ENCODE peak calls at places on chromosomes 11 and 22, in nine cellular contexts. G is hepatocyte, S is suprapubic skin, H is cardiac muscle cell, R is HCT116, J is endodermal cell, M is fibroblast of the aortic adventitia, D is natural killer cell, O is coronary artery. N is an unnamed sample.

GRCh38 chr11:114988644-114989043 is 310.3 kb downstream of the NXPE2 start:
- DNase-seq in G (no peak), S (no peak), H (no peak), R (no peak), J (peak), M (no peak), D (no peak), O (no peak), N (no peak)

GRCh38 chr11:84829162-84829561 is 798.0 kb downstream of the DLG2 start:
- DNase-seq in G (no peak), S (no peak), H (no peak), R (no peak), J (no peak), M (no peak), D (no peak), O (no peak), N (no peak)

GRCh38 chr11:11373934-11374333 is 20.9 kb upstream of the CSNK2A3 start:
- DNase-seq in G (no peak), S (no peak), H (no peak), R (no peak), J (peak), M (no peak), D (no peak), O (no peak), N (no peak)

GRCh38 chr11:88553204-88553603 is 215.7 kb upstream of the CTSC start:
- DNase-seq in G (no peak), S (no peak), H (no peak), R (no peak), J (no peak), M (peak), D (no peak), O (no peak), N (no peak)

GRCh38 chr11:124285610-124286344 is 28.0 kb downstream of the OR8D1 start:
- DNase-seq in G (no peak), S (no peak), H (no peak), R (no peak), J (no peak), M (peak), D (no peak), O (no peak), N (no peak)

GRCh38 chr11:57429946-57430345 is 3.0 kb upstream of the SLC43A3 start:
- DNase-seq in G (no peak), S (no peak), H (no peak), R (no peak), J (no peak), M (no peak), D (no peak), O (no peak), N (no peak)

GRCh38 chr11:86919557-86920210 is 35.5 kb downstream of the FZD4 start:
- DNase-seq in G (peak), S (no peak), H (peak), R (peak), J (peak), M (peak), D (no peak), O (no peak), N (no peak)

GRCh38 chr11:13487661-13488030 is 8.2 kb downstream of the PTH start:
- DNase-seq in G (no peak), S (no peak), H (no peak), R (peak), J (peak), M (peak), D (no peak), O (no peak), N (no peak)

GRCh38 chr11:70496591-70497535 is 98.5 kb downstream of the CTTN start:
- DNase-seq in G (no peak), S (no peak), H (no peak), R (no peak), J (no peak), M (no peak), D (no peak), O (no peak), N (peak)

GRCh38 chr11:131802416-131802815 is 432.0 kb downstream of the NTM start:
- DNase-seq in G (no peak), S (no peak), H (no peak), R (no peak), J (peak), M (no peak), D (no peak), O (no peak), N (no peak)

GRCh38 chr22:27711756-27712155 is 89.8 kb downstream of the MN1 start:
- DNase-seq in G (no peak), S (no peak), H (no peak), R (no peak), J (no peak), M (no peak), D (no peak), O (no peak), N (no peak)

GRCh38 chr11:9893474-9893873 is 229.6 kb downstream of the SWAP70 start:
- DNase-seq in G (no peak), S (no peak), H (no peak), R (no peak), J (peak), M (no peak), D (no peak), O (no peak), N (no peak)

GRCh38 chr22:30470655-30471054 is 1.2 kb downstream of the SEC14L3 start:
- DNase-seq in G (no peak), S (no peak), H (no peak), R (no peak), J (no peak), M (no peak), D (no peak), O (no peak), N (no peak)

GRCh38 chr11:77080643-77081210 is 14.0 kb downstream of the CAPN5 start:
- DNase-seq in G (no peak), S (no peak), H (no peak), R (no peak), J (peak), M (peak), D (no peak), O (no peak), N (peak)

GRCh38 chr11:45145421-45146071 is 893 bp upstream of the PRDM11 start:
- DNase-seq in G (peak), S (peak), H (peak), R (no peak), J (peak), M (peak), D (peak), O (peak), N (no peak)

GRCh38 chr11:119447664-119448242 is 24.8 kb upstream of the THY1 start:
- DNase-seq in G (no peak), S (no peak), H (no peak), R (no peak), J (no peak), M (no peak), D (no peak), O (no peak), N (no peak)

GRCh38 chr22:25080855-25081254 is 118.8 kb upstream of the CRYBB3 start:
- DNase-seq in G (no peak), S (no peak), H (peak), R (no peak), J (no peak), M (no peak), D (no peak), O (no peak), N (no peak)

GRCh38 chr22:30856699-30857098 is 111.9 kb downstream of the MORC2 start:
- DNase-seq in G (no peak), S (peak), H (no peak), R (no peak), J (no peak), M (no peak), D (no peak), O (no peak), N (no peak)

DNA sequence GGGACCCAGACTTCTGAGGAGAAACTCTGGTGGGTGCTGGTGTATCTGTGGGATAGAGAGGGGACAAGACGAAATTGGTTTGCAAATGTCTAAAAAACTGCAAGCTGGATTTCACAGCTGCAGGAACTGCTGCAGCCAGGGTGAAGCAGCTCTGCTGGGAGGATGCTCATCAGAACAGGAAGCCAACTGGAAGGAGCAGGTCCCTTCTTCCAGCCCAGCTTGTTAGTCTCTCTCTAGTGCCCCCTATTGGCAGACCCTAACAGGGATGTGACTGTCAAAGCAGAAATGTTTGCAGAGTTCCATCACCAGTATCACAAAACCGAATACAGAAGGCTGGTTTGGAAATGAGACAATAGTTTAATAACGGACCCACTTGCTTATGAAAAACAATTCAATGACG is 74.8 kb upstream of the SLC22A12 start:
- DNase-seq in G (no peak), S (no peak), H (no peak), R (no peak), J (peak), M (no peak), D (no peak), O (no peak), N (no peak)
- TF ChIP-seq CTCF in G (no peak), S (no peak), H (no peak), R (peak), J (peak), M (no peak), D (peak), O (no peak), N (peak)

DNA sequence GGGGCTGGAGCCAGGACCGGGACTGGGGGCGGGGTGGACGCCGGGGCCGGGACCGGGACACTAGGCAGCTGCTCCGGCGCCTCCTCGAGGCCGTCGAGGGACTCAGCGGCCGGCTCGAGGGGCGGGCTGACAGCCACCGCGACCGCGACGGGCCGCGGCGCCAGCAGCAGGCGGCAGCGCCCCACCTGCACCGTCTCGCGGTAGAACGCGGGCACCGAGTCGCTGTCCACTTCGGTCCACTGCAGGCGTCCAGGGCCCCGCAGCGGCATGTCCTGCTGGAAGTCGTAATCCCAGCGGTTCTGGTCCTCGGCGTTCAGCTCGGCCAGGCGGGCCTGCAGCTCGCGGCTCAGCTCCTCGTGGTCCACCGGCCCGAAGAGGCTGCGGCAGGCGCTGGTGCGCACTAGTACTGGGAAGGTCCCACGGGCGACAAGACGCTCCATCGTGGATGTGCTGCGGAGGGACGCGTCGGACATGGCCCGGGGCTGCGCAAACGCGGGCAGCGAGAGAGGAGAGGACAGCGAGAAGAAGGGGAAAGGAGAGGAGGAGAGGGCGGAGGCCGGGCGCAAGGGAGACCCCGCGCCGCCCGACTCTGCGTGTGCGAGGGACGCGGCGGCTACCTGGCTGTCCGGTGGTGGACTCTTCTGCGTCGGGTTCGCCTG is 429 bp downstream of the CDKN1C start:
- DNase-seq in G (peak), S (no peak), H (peak), R (no peak), J (peak), M (peak), D (peak), O (no peak), N (no peak)
- TF ChIP-seq CTCF in G (peak), S (peak), H (peak), R (peak), J (peak), M (peak), D (peak), O (no peak), N (peak)

GRCh38 chr11:64804346-64805210 is 1.6 kb upstream of the MAP4K2 start:
- DNase-seq in G (no peak), S (no peak), H (no peak), R (no peak), J (peak), M (no peak), D (no peak), O (no peak), N (no peak)
- TF ChIP-seq CTCF in G (no peak), S (no peak), H (no peak), R (no peak), J (peak), M (no peak), D (no peak), O (no peak), N (no peak)

GRCh38 chr11:125956371-125956770 is 10.5 kb downstream of the VSIG10L2 start:
- DNase-seq in G (no peak), S (no peak), H (no peak), R (no peak), J (no peak), M (peak), D (no peak), O (peak), N (no peak)

GRCh38 chr11:125960771-125961170 is 14.9 kb downstream of the VSIG10L2 start:
- DNase-seq in G (no peak), S (no peak), H (no peak), R (no peak), J (peak), M (no peak), D (no peak), O (no peak), N (no peak)

GRCh38 chr11:125957623-125958330 is 11.9 kb downstream of the VSIG10L2 start:
- DNase-seq in G (no peak), S (no peak), H (no peak), R (no peak), J (no peak), M (peak), D (no peak), O (no peak), N (no peak)

GRCh38 chr11:125959931-125960330 is 14.1 kb downstream of the VSIG10L2 start:
- DNase-seq in G (no peak), S (no peak), H (no peak), R (no peak), J (no peak), M (no peak), D (no peak), O (no peak), N (no peak)

GRCh38 chr11:125959511-125959910 is 13.7 kb downstream of the VSIG10L2 start:
- DNase-seq in G (no peak), S (no peak), H (no peak), R (no peak), J (no peak), M (no peak), D (no peak), O (no peak), N (no peak)
- TF ChIP-seq CTCF in G (no peak), S (no peak), H (no peak), R (no peak), J (no peak), M (no peak), D (no peak), O (no peak), N (no peak)

DNA sequence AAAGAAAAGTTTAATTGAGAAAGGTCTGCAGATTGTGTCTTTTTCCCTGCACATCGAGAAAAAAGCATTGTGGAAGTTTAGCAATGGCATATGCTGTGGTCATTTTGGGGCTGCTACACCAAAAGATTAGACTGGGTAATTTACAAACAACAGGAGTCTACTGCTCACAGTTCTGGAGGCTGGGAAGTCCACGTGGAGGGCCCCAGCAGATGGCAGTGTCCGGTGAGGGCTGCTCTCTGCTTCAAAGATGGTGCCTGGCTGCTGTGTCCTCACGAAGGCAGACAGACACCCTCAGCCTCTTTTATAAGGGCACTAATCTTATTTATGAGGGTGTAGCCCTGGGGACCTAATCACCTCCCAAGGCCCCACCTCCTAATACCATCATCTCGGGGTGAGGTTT is 21.1 kb downstream of the PHF21B start:
- DNase-seq in G (no peak), S (no peak), H (no peak), R (no peak), J (no peak), M (no peak), D (no peak), O (no peak), N (no peak)
- TF ChIP-seq CTCF in G (peak), S (no peak), H (no peak), R (peak), J (peak), M (no peak), D (no peak), O (no peak), N (no peak)

DNA sequence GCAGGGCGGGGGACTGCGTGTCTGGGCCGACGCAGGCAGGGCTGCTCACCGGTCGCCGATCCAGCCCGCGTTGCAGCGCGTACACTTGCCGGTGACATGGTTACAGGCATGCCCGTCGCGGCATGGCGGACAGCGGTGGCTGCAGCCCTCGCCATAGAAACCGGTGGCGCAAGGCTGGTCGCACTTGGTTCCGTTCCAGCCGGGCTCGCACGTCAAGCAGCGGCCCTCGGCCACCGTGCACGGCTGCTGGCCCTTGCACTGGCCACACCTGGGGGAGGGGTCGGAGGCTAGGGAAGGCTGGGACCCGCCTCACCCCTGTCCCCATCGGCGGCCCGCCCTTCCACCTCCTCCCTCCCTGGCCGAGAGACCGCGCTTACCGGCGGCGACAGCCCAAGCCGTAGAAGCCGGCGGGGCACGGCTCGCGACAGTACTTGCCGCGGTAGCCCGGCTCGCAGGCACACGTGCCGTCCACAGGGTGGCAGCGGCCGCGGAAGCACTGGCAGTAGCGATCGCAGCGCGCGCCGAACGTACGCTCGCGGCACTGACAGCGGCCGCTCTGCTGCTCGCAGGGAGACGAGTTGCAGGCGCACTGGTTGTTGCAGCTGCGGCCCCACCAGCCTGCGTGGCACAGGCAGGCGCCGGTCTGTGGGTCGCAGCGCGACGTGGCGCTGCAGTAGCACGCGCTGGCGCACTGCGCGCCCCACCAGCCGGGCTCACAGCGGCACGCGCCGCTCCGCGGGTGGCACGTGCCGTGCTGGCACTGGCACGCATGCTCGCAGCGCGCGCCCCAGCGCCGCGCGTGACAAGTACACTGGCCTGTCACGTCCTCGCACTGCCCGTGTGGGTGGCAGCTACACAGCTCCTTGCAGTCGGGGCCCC is 6.7 kb downstream of the SCARF2 start:
- DNase-seq in G (peak), S (peak), H (peak), R (peak), J (peak), M (no peak), D (peak), O (no peak), N (no peak)
- TF ChIP-seq CTCF in G (peak), S (peak), H (no peak), R (peak), J (peak), M (no peak), D (no peak), O (no peak), N (peak)

GRCh38 chr11:22928207-22928917 is 68.1 kb upstream of the CCDC179 start:
- DNase-seq in G (no peak), S (no peak), H (no peak), R (no peak), J (no peak), M (no peak), D (no peak), O (no peak), N (no peak)
- TF ChIP-seq CTCF in G (peak), S (no peak), H (no peak), R (no peak), J (peak), M (no peak), D (no peak), O (no peak), N (no peak)

DNA sequence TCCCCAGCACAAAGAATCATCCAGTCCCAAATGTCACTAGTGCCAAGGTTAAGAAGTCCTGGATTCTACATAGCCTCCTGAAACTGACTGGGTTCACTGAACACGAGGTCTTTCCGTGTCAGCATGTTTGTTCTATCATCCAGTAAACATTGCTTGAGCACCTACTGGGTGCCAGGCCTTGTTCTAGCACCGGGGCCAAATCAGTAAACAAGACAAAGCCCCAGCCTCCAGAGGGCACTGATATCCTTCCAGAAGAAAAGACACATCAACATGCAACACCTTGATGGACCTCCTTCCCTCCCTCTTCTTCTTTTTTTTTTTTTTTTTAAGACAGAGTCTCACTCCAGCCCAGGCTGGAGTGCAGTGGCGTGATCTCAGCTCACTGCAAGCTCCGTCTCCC is 26.9 kb downstream of the TPST2 start:
- DNase-seq in G (no peak), S (no peak), H (no peak), R (no peak), J (no peak), M (no peak), D (no peak), O (no peak), N (no peak)
- TF ChIP-seq CTCF in G (no peak), S (no peak), H (no peak), R (no peak), J (peak), M (no peak), D (no peak), O (no peak), N (no peak)

N was measured in CD14-positive monocyte.